ENCODE peak calls at places on chromosomes 13 and 19, in four cellular contexts. One of them, this sample, is unnamed. For H3K36me3, the result is how much of the 10 kb centered on the place peaks cover.

GRCh38 chr13:65613004-65613403 is 1617.1 kb downstream of the PCDH9 start:
- DNase-seq in thoracic aorta: no peak
- DNase-seq in heart right ventricle: no peak
- DNase-seq in gastrocnemius medialis: no peak
- DNase-seq in this sample: no peak

GRCh38 chr19:19426799-19427198 is 21.3 kb downstream of the GATAD2A start:
- DNase-seq in thoracic aorta: no peak
- DNase-seq in gastrocnemius medialis: no peak
- DNase-seq in heart right ventricle: no peak
- DNase-seq in this sample: no peak

GRCh38 chr13:50529154-50529882 is 314.2 kb downstream of the DLEU7 start:
- DNase-seq in thoracic aorta: peak
- DNase-seq in gastrocnemius medialis: peak
- DNase-seq in heart right ventricle: peak
- DNase-seq in this sample: no peak

GRCh38 chr19:8204961-8205360 is 4.2 kb upstream of the CERS4 start:
- DNase-seq in gastrocnemius medialis: no peak
- DNase-seq in thoracic aorta: no peak
- DNase-seq in heart right ventricle: no peak
- DNase-seq in this sample: no peak

GRCh38 chr19:10568444-10568825 is 344 bp downstream of the CDKN2D start:
- DNase-seq in heart right ventricle: peak
- DNase-seq in gastrocnemius medialis: no peak
- DNase-seq in thoracic aorta: no peak
- DNase-seq in this sample: no peak

GRCh38 chr13:52924241-52925148 is 76.1 kb upstream of the PCDH8 start:
- DNase-seq in heart right ventricle: no peak
- DNase-seq in thoracic aorta: no peak
- DNase-seq in gastrocnemius medialis: no peak
- DNase-seq in this sample: no peak

GRCh38 chr13:44117351-44117750 is 237.6 kb downstream of the LACC1 start:
- DNase-seq in heart right ventricle: no peak
- DNase-seq in gastrocnemius medialis: no peak
- DNase-seq in thoracic aorta: no peak
- DNase-seq in this sample: no peak

GRCh38 chr13:93243375-93244063 is 16.9 kb downstream of the GPC6 start:
- DNase-seq in gastrocnemius medialis: no peak
- DNase-seq in thoracic aorta: no peak
- DNase-seq in heart right ventricle: no peak
- DNase-seq in this sample: no peak

GRCh38 chr19:1041835-1042685 is 2.2 kb downstream of the ABCA7 start:
- DNase-seq in gastrocnemius medialis: peak
- DNase-seq in thoracic aorta: no peak
- DNase-seq in heart right ventricle: no peak
- DNase-seq in this sample: no peak

GRCh38 chr13:77492982-77493381 is 42.5 kb upstream of the SCEL start:
- DNase-seq in thoracic aorta: no peak
- DNase-seq in gastrocnemius medialis: no peak
- DNase-seq in heart right ventricle: no peak
- DNase-seq in this sample: no peak

GRCh38 chr19:55301459-55302331 is 17.9 kb downstream of the BRSK1 start:
- DNase-seq in heart right ventricle: peak
- DNase-seq in gastrocnemius medialis: peak
- DNase-seq in thoracic aorta: peak
- DNase-seq in this sample: no peak

GRCh38 chr19:32857584-32857983 is 12.0 kb downstream of the SLC7A9 start:
- DNase-seq in thoracic aorta: no peak
- DNase-seq in gastrocnemius medialis: no peak
- DNase-seq in heart right ventricle: no peak
- DNase-seq in this sample: no peak

GRCh38 chr19:46489445-46490272 is 6.0 kb downstream of the PNMA8B start:
- DNase-seq in heart right ventricle: peak
- DNase-seq in gastrocnemius medialis: no peak
- DNase-seq in thoracic aorta: peak
- DNase-seq in this sample: no peak

GRCh38 chr19:18939922-18940775 is 868 bp downstream of the HOMER3 start:
- DNase-seq in thoracic aorta: no peak
- DNase-seq in gastrocnemius medialis: peak
- DNase-seq in heart right ventricle: peak
- DNase-seq in this sample: peak

GRCh38 chr19:38019427-38019724 is 112.4 kb downstream of the SIPA1L3 start:
- DNase-seq in thoracic aorta: no peak
- DNase-seq in gastrocnemius medialis: no peak
- DNase-seq in heart right ventricle: no peak
- DNase-seq in this sample: no peak

GRCh38 chr19:50266896-50267295 is 62.3 kb downstream of the KCNC3 start:
- DNase-seq in gastrocnemius medialis: no peak
- DNase-seq in heart right ventricle: no peak
- DNase-seq in thoracic aorta: no peak
- DNase-seq in this sample: no peak

GRCh38 chr13:30421093-30422055 is 919 bp upstream of the UBE2L5 start:
- DNase-seq in gastrocnemius medialis: peak
- DNase-seq in heart right ventricle: peak
- DNase-seq in thoracic aorta: peak
- DNase-seq in this sample: no peak

GRCh38 chr19:36916991-36917390 is 859 bp downstream of the ZNF568 start:
- DNase-seq in heart right ventricle: no peak
- DNase-seq in gastrocnemius medialis: no peak
- DNase-seq in thoracic aorta: no peak
- DNase-seq in this sample: no peak

GRCh38 chr19:52922841-52923781 is at the start of gene ZNF888:
- DNase-seq in heart right ventricle: peak
- DNase-seq in gastrocnemius medialis: peak
- DNase-seq in thoracic aorta: peak
- DNase-seq in this sample: no peak

GRCh38 chr13:41942462-41943094 is 18.3 kb downstream of the VWA8 start:
- DNase-seq in gastrocnemius medialis: no peak
- DNase-seq in heart right ventricle: no peak
- DNase-seq in thoracic aorta: no peak
- DNase-seq in this sample: no peak

GRCh38 chr13:98389319-98389718 is 187.6 kb downstream of the STK24 start:
- DNase-seq in gastrocnemius medialis: no peak
- DNase-seq in thoracic aorta: no peak
- DNase-seq in heart right ventricle: peak
- DNase-seq in this sample: no peak

GRCh38 chr19:3202346-3202745 is 16.6 kb downstream of the NCLN start:
- DNase-seq in thoracic aorta: no peak
- DNase-seq in gastrocnemius medialis: no peak
- DNase-seq in heart right ventricle: no peak
- DNase-seq in this sample: no peak

GRCh38 chr13:73421310-73421912 is 362.6 kb downstream of the KLF5 start:
- DNase-seq in heart right ventricle: no peak
- DNase-seq in thoracic aorta: no peak
- DNase-seq in gastrocnemius medialis: peak
- DNase-seq in this sample: peak

GRCh38 chr19:7971553-7972520 is 28.4 kb upstream of the TIMM44 start:
- DNase-seq in heart right ventricle: no peak
- DNase-seq in gastrocnemius medialis: no peak
- DNase-seq in thoracic aorta: no peak
- DNase-seq in this sample: no peak

GRCh38 chr13:77437267-77437666 is 98.2 kb upstream of the SCEL start:
- DNase-seq in thoracic aorta: no peak
- DNase-seq in gastrocnemius medialis: no peak
- DNase-seq in heart right ventricle: no peak
- DNase-seq in this sample: no peak

GRCh38 chr19:2426661-2427322 is 594 bp downstream of the TIMM13 start:
- DNase-seq in heart right ventricle: no peak
- DNase-seq in gastrocnemius medialis: peak
- DNase-seq in thoracic aorta: no peak
- DNase-seq in this sample: no peak

GRCh38 chr13:35854286-35854685 is 276.9 kb downstream of the DCLK1 start:
- DNase-seq in heart right ventricle: no peak
- DNase-seq in gastrocnemius medialis: no peak
- DNase-seq in thoracic aorta: no peak
- DNase-seq in this sample: no peak

GRCh38 chr13:21034602-21035190 is 26.7 kb downstream of the LATS2 start:
- DNase-seq in heart right ventricle: peak
- DNase-seq in thoracic aorta: no peak
- DNase-seq in gastrocnemius medialis: no peak
- DNase-seq in this sample: peak

GRCh38 chr13:23754506-23754905 is 134.7 kb downstream of the MIPEP start:
- DNase-seq in thoracic aorta: no peak
- DNase-seq in heart right ventricle: no peak
- DNase-seq in gastrocnemius medialis: no peak
- DNase-seq in this sample: no peak

GRCh38 chr19:53927745-53928144 is 18.7 kb downstream of the CACNG7 start:
- DNase-seq in heart right ventricle: peak
- DNase-seq in thoracic aorta: no peak
- DNase-seq in gastrocnemius medialis: no peak
- DNase-seq in this sample: peak

GRCh38 chr19:18894254-18895037 is 1.5 kb downstream of the CERS1 start:
- DNase-seq in heart right ventricle: no peak
- DNase-seq in thoracic aorta: no peak
- DNase-seq in gastrocnemius medialis: no peak
- DNase-seq in this sample: no peak

GRCh38 chr19:35031072-35031881 is 1.0 kb downstream of the SCN1B start:
- DNase-seq in heart right ventricle: no peak
- DNase-seq in gastrocnemius medialis: peak
- DNase-seq in thoracic aorta: no peak
- DNase-seq in this sample: no peak

GRCh38 chr19:35027851-35028599 is 2.2 kb upstream of the SCN1B start:
- DNase-seq in gastrocnemius medialis: peak
- DNase-seq in thoracic aorta: no peak
- DNase-seq in heart right ventricle: no peak
- DNase-seq in this sample: no peak

GRCh38 chr19:35032356-35032865 is 2.1 kb downstream of the SCN1B start:
- DNase-seq in gastrocnemius medialis: no peak
- DNase-seq in heart right ventricle: no peak
- DNase-seq in thoracic aorta: no peak
- DNase-seq in this sample: no peak

GRCh38 chr19:35030257-35031071 is at the start of gene SCN1B:
- DNase-seq in heart right ventricle: peak
- DNase-seq in gastrocnemius medialis: peak
- DNase-seq in thoracic aorta: no peak
- DNase-seq in this sample: no peak

DNA sequence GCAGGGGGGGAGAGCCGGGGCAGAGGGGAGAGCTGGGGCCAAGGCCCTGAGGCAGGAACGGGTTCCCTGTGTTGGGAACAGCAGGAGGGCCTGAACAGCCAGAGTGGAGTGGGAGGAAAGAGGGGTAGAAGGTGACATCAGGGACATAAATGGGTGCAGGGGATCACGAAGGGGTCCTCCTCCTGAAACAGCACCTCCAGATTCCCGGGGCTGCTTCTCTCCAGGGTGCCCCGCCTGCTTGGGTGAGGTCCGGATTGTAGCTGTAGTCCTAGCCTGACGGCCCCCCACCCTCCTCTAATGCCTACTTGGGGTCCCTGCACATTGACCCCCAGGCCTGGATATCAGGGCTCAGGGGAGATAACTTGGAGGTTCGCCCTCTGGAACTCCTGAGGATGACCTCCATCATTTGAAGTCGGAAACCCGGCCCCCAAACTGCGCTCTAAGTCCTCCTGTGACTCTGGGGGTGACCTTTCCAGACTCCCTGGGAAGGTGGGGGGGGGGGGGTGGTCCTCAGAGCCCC is 473 bp upstream of the SCN1B start:
- DNase-seq in thoracic aorta: no peak
- DNase-seq in heart right ventricle: no peak
- DNase-seq in gastrocnemius medialis: no peak
- DNase-seq in this sample: no peak
- H3K4me3 ChIP-seq in thoracic aorta: peak
- H3K4me3 ChIP-seq in heart right ventricle: peak
- H3K4me3 ChIP-seq in gastrocnemius medialis: peak
- H3K4me3 ChIP-seq in this sample: peak

GRCh38 chr13:49418206-49418605 is 25.7 kb downstream of the CAB39L start:
- DNase-seq in gastrocnemius medialis: no peak
- DNase-seq in heart right ventricle: no peak
- DNase-seq in thoracic aorta: no peak
- DNase-seq in this sample: no peak

GRCh38 chr13:49421391-49421790 is 22.5 kb downstream of the CAB39L start:
- DNase-seq in thoracic aorta: no peak
- DNase-seq in heart right ventricle: no peak
- DNase-seq in gastrocnemius medialis: no peak
- DNase-seq in this sample: no peak

GRCh38 chr13:49419292-49419691 is 24.6 kb downstream of the CAB39L start:
- DNase-seq in gastrocnemius medialis: no peak
- DNase-seq in heart right ventricle: no peak
- DNase-seq in thoracic aorta: no peak
- DNase-seq in this sample: no peak
- H3K36me3 ChIP-seq in gastrocnemius medialis: under half
- H3K36me3 ChIP-seq in heart right ventricle: under half
- H3K36me3 ChIP-seq in thoracic aorta: under half
- H3K36me3 ChIP-seq in this sample: under half

GRCh38 chr19:45178262-45179062 is at the start of gene BLOC1S3:
- DNase-seq in thoracic aorta: peak
- DNase-seq in heart right ventricle: peak
- DNase-seq in gastrocnemius medialis: peak
- DNase-seq in this sample: peak
- TF ChIP-seq CTCF in thoracic aorta: no peak
- TF ChIP-seq CTCF in heart right ventricle: no peak
- TF ChIP-seq CTCF in gastrocnemius medialis: peak
- TF ChIP-seq CTCF in this sample: peak

DNA sequence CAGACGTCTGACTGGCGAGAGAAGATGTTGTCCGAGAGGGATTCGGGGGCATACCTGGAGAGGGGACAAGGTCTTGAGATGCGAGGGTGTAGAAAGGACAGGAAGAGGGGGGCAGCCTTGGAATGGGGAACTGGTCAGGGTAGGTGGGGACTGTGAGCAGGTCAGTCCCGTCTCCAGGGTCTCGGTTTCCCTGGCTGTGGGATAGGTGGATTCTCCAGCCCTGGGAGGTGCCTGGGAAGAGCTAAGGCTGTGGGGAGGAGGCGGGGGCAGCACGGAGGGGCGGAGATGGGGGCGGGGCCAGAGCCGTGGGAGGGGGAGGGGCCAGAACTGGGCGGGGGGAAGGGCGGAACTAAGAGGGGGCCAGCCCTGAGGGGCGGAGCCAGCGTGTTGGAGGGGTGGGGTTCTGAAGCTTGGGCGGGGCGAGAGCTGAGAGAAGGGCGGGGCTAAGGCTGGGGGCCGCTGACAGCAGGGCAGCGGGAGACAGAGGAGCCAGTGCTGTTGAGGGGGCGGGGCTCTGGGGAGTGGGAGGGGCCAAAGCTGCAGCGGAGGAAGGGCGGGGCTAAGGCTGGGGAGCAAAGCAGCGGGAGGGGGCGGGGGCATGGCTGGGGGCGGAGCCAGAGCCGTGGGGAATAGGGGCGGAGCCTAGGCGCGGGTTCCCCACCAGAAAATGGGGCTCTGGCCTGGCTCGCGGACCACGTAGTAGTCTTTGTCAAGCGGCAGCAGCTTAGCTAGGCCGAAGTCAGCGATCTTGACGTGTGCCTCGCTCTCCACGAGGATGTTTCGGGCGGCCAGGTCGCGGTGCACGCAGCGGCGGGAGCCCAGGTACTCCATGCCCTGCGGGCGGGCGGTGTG is 9.5 kb upstream of the INSL3 start:
- DNase-seq in gastrocnemius medialis: no peak
- DNase-seq in thoracic aorta: no peak
- DNase-seq in heart right ventricle: peak
- DNase-seq in this sample: peak
- H3K4me3 ChIP-seq in gastrocnemius medialis: no peak
- H3K4me3 ChIP-seq in thoracic aorta: no peak
- H3K4me3 ChIP-seq in heart right ventricle: no peak
- H3K4me3 ChIP-seq in this sample: peak

GRCh38 chr19:23777216-23777615 is 18.5 kb upstream of the ZNF681 start:
- DNase-seq in gastrocnemius medialis: no peak
- DNase-seq in heart right ventricle: no peak
- DNase-seq in thoracic aorta: no peak
- DNase-seq in this sample: no peak
- H3K36me3 ChIP-seq in gastrocnemius medialis: under half
- H3K36me3 ChIP-seq in heart right ventricle: under half
- H3K36me3 ChIP-seq in thoracic aorta: under half
- H3K36me3 ChIP-seq in this sample: under half